ENCODE peak calls at places on chromosomes 7 and 10, in ten cellular contexts. O, F, Y, I, P, W, N, L, R and V are unnamed samples.
A peak's percentile ranks its signal among the peaks of the same experiment; 100 is the strongest.

GRCh38 chr7:50450691-50451051 is 521 bp upstream of the FIGNL1 start:
- DNase-seq in O (no peak), F (no peak), Y (peak; percentile 10), I (no peak), P (peak; percentile 24), W (no peak), N (peak; percentile 67), L (no peak), R (no peak), V (no peak)

GRCh38 chr10:100508691-100509150 is 10.9 kb downstream of the SEC31B start:
- DNase-seq in O (peak; percentile 64), F (peak; percentile 70), Y (peak; percentile 66), I (no peak), P (no peak), W (no peak), N (no peak), L (peak; percentile 63), R (peak; percentile 25), V (no peak)

GRCh38 chr10:70774810-70775678 is 10.1 kb downstream of the TBATA start:
- DNase-seq in O (no peak), F (no peak), Y (no peak), I (no peak), P (no peak), W (no peak), N (peak; percentile 53), L (no peak), R (no peak), V (no peak)

GRCh38 chr10:11260136-11260535 is 242.5 kb downstream of the CELF2 start:
- DNase-seq in O (peak; percentile 49), F (no peak), Y (no peak), I (no peak), P (no peak), W (no peak), N (no peak), L (no peak), R (peak; percentile 8), V (no peak)

GRCh38 chr7:64618785-64619456 is 47.0 kb upstream of the ZNF107 start:
- DNase-seq in O (peak; percentile 59), F (peak; percentile 68), Y (peak; percentile 83), I (peak; percentile 6), P (no peak), W (no peak), N (no peak), L (peak; percentile 37), R (peak; percentile 15), V (peak; percentile 8)

GRCh38 chr10:1104971-1105370 is 48.8 kb downstream of the WDR37 start:
- DNase-seq in O (no peak), F (no peak), Y (no peak), I (no peak), P (no peak), W (no peak), N (no peak), L (no peak), R (no peak), V (no peak)

GRCh38 chr10:59362184-59362966 is at the start of gene FAM13C:
- DNase-seq in O (peak; percentile 64), F (peak; percentile 58), Y (peak; percentile 74), I (peak; percentile 66), P (no peak), W (peak; percentile 47), N (peak; percentile 78), L (peak; percentile 60), R (peak; percentile 78), V (no peak)

GRCh38 chr10:75772153-75772887 is 340.9 kb downstream of the LRMDA start:
- DNase-seq in O (peak; percentile 70), F (peak; percentile 67), Y (peak; percentile 12), I (no peak), P (no peak), W (no peak), N (no peak), L (peak; percentile 20), R (no peak), V (no peak)

GRCh38 chr7:131753620-131754222 is 197.3 kb upstream of the PODXL start:
- DNase-seq in O (no peak), F (no peak), Y (peak; percentile 4), I (no peak), P (no peak), W (no peak), N (no peak), L (no peak), R (peak; percentile 65), V (no peak)

GRCh38 chr7:39733881-39734571 is 110.7 kb downstream of the RALA start:
- DNase-seq in O (no peak), F (peak; percentile 89), Y (peak; percentile 77), I (no peak), P (no peak), W (no peak), N (no peak), L (peak; percentile 87), R (no peak), V (no peak)

GRCh38 chr10:18279202-18279601 is 139.0 kb downstream of the CACNB2 start:
- DNase-seq in O (no peak), F (peak; percentile 76), Y (peak; percentile 4), I (no peak), P (no peak), W (no peak), N (no peak), L (no peak), R (no peak), V (no peak)

GRCh38 chr7:27160147-27160545 is 3.7 kb upstream of the HOXA7 start:
- DNase-seq in O (no peak), F (no peak), Y (no peak), I (no peak), P (no peak), W (no peak), N (peak; percentile 71), L (no peak), R (no peak), V (no peak)

GRCh38 chr10:86827639-86828038 is 71.2 kb downstream of the BMPR1A start:
- DNase-seq in O (no peak), F (no peak), Y (no peak), I (no peak), P (no peak), W (no peak), N (no peak), L (no peak), R (no peak), V (no peak)

GRCh38 chr10:119496282-119496681 is 46.2 kb downstream of the RGS10 start:
- DNase-seq in O (no peak), F (no peak), Y (no peak), I (no peak), P (no peak), W (no peak), N (no peak), L (no peak), R (no peak), V (no peak)
- TF ChIP-seq CTCF in O (no peak), F (no peak), Y (no peak), I (no peak), P (no peak), W (no peak), N (no peak), L (no peak), R (no peak), V (no peak)

GRCh38 chr7:23013715-23014649 is at the start of gene HYCC1:
- DNase-seq in O (peak; percentile 98), F (peak; percentile 98), Y (peak; percentile 99), I (peak; percentile 100), P (peak; percentile 97), W (peak; percentile 99), N (peak; percentile 100), L (peak; percentile 99), R (peak; percentile 99), V (peak; percentile 97)

GRCh38 chr7:23012797-23013714 is 874 bp downstream of the HYCC1 start:
- DNase-seq in O (peak; percentile 62), F (peak; percentile 22), Y (no peak), I (no peak), P (no peak), W (no peak), N (peak; percentile 68), L (peak; percentile 30), R (peak; percentile 30), V (no peak)

GRCh38 chr7:23009303-23009702 is 4.6 kb downstream of the HYCC1 start:
- DNase-seq in O (no peak), F (no peak), Y (no peak), I (no peak), P (no peak), W (no peak), N (no peak), L (no peak), R (no peak), V (no peak)

GRCh38 chr7:23012186-23012585 is 1.7 kb downstream of the HYCC1 start:
- DNase-seq in O (no peak), F (no peak), Y (no peak), I (no peak), P (no peak), W (no peak), N (no peak), L (no peak), R (peak; percentile 10), V (no peak)

GRCh38 chr7:23011222-23011924 is 2.6 kb downstream of the HYCC1 start:
- DNase-seq in O (no peak), F (no peak), Y (no peak), I (no peak), P (no peak), W (no peak), N (no peak), L (no peak), R (no peak), V (no peak)
- H3K4me3 ChIP-seq in O (no peak overlapping the region), F (peak overlapping the region; percentile 13), Y (no peak overlapping the region), I (peak overlapping the region; percentile 80), P (no peak overlapping the region), W (no peak overlapping the region), N (peak overlapping the region; percentile 1), L (no peak overlapping the region), R (no peak overlapping the region), V (peak overlapping the region; percentile 29)

GRCh38 chr7:32357535-32358277 is 132.5 kb downstream of the LSM5 start:
- DNase-seq in O (no peak), F (no peak), Y (no peak), I (no peak), P (no peak), W (no peak), N (no peak), L (no peak), R (peak; percentile 39), V (no peak)
- TF ChIP-seq CTCF in O (no peak), F (no peak), Y (no peak), I (no peak), P (no peak), W (no peak), N (no peak), L (no peak), R (peak; percentile 55), V (peak; percentile 34)

DNA sequence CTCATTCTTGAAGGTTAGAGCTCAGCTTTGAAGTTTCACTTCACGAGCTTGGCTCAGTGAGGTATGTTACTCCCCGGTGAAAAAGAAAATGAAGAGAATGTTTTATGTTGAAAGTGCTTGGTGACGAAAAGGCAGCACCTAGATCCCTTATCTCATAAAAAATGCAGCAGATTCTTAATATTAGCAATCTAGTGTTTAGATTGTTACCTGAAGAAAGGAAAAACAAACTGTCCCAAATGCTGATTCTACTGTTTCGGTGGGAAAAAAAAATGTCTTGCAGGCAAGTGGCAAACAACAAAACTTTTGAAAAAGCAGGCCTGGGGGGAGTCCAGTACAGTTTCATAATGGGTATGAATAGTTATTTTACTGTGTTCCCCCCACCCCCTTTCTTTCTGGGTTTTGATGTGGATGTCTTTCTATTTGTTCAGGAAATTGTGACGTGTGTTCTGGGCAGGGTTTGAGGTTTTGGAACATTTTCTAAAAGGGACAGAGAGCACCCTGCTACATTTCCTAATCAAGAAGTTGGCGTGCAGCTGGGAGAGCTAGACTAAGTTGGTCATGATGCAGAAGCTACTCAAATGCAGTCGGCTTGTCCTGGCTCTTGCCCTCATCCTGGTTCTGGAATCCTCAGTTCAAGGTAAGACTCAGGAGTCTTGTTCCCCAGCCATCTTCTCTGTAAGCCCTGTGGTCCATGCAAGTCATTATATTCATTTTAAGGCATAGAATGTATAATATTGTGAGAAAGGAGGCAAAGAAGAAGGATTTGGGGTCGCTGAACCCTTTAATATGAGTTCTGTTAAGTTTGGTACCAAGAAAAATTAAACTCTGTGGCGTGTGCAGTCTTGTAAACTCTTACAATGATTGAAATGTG is at the start of gene SRGN:
- DNase-seq in O (peak; percentile 97), F (peak; percentile 99), Y (peak; percentile 98), I (peak; percentile 54), P (peak; percentile 64), W (peak; percentile 86), N (peak; percentile 84), L (peak; percentile 84), R (no peak), V (peak; percentile 94)
- H3K4me3 ChIP-seq in O (peak within 1 kb of the TSS; percentile 77), F (peak within 1 kb of the TSS; percentile 73), Y (no peak within 1 kb of the TSS), I (peak within 1 kb of the TSS; percentile 58), P (peak within 1 kb of the TSS; percentile 89), W (peak within 1 kb of the TSS; percentile 24), N (peak within 1 kb of the TSS; percentile 39), L (peak within 1 kb of the TSS; percentile 54), R (no peak within 1 kb of the TSS), V (peak within 1 kb of the TSS; percentile 87)